ENCODE peak calls at places on chromosomes 12 and 14, in seven cellular contexts. One of them, this sample, is unnamed.

GRCh38 chr12:16036073-16036472 is 124.9 kb downstream of the DERA start:
- DNase-seq in hepatocyte: no peak
- DNase-seq in endothelial cell of umbilical vein: no peak
- DNase-seq in GM12878: no peak
- DNase-seq in SK-N-SH: no peak
- DNase-seq in PC-9: no peak
- DNase-seq in DND-41: no peak
- DNase-seq in this sample: no peak

GRCh38 chr14:77641534-77642341 is 25.3 kb upstream of the SPTLC2 start:
- DNase-seq in GM12878: peak; percentile 16
- DNase-seq in PC-9: peak; percentile 77
- DNase-seq in DND-41: no peak
- DNase-seq in SK-N-SH: no peak
- DNase-seq in endothelial cell of umbilical vein: peak; percentile 82
- DNase-seq in hepatocyte: no peak
- DNase-seq in this sample: peak; percentile 48

GRCh38 chr14:101188571-101188915 is 285.0 kb upstream of the RTL1 start:
- DNase-seq in PC-9: no peak
- DNase-seq in hepatocyte: no peak
- DNase-seq in GM12878: no peak
- DNase-seq in SK-N-SH: peak; percentile 4
- DNase-seq in endothelial cell of umbilical vein: no peak
- DNase-seq in DND-41: no peak
- DNase-seq in this sample: no peak

GRCh38 chr14:64569108-64570045 is 19.6 kb downstream of the PPP1R36 start:
- DNase-seq in SK-N-SH: no peak
- DNase-seq in DND-41: no peak
- DNase-seq in PC-9: peak; percentile 77
- DNase-seq in hepatocyte: peak; percentile 55
- DNase-seq in endothelial cell of umbilical vein: peak; percentile 91
- DNase-seq in GM12878: no peak
- DNase-seq in this sample: no peak

GRCh38 chr12:11648514-11649412 is 711 bp upstream of the ETV6 start:
- DNase-seq in DND-41: peak; percentile 80
- DNase-seq in SK-N-SH: peak; percentile 84
- DNase-seq in PC-9: peak; percentile 83
- DNase-seq in hepatocyte: peak; percentile 83
- DNase-seq in endothelial cell of umbilical vein: peak; percentile 89
- DNase-seq in GM12878: peak; percentile 64
- DNase-seq in this sample: peak; percentile 81

GRCh38 chr12:119338593-119339363 is 4.2 kb downstream of the CCDC60 start:
- DNase-seq in endothelial cell of umbilical vein: no peak
- DNase-seq in DND-41: no peak
- DNase-seq in PC-9: no peak
- DNase-seq in hepatocyte: no peak
- DNase-seq in SK-N-SH: no peak
- DNase-seq in GM12878: no peak
- DNase-seq in this sample: no peak

GRCh38 chr14:51507556-51508511 is 143.9 kb upstream of the FRMD6 start:
- DNase-seq in hepatocyte: peak; percentile 54
- DNase-seq in DND-41: no peak
- DNase-seq in endothelial cell of umbilical vein: peak; percentile 78
- DNase-seq in SK-N-SH: peak; percentile 68
- DNase-seq in GM12878: no peak
- DNase-seq in PC-9: no peak
- DNase-seq in this sample: no peak

GRCh38 chr12:16583991-16584745 is 21.8 kb downstream of the LMO3 start:
- DNase-seq in GM12878: no peak
- DNase-seq in hepatocyte: no peak
- DNase-seq in DND-41: no peak
- DNase-seq in endothelial cell of umbilical vein: no peak
- DNase-seq in SK-N-SH: no peak
- DNase-seq in PC-9: no peak
- DNase-seq in this sample: no peak

GRCh38 chr12:62717636-62718035 is 217.3 kb downstream of the PPM1H start:
- DNase-seq in hepatocyte: no peak
- DNase-seq in PC-9: no peak
- DNase-seq in endothelial cell of umbilical vein: no peak
- DNase-seq in DND-41: no peak
- DNase-seq in SK-N-SH: no peak
- DNase-seq in GM12878: no peak
- DNase-seq in this sample: no peak

GRCh38 chr14:33857650-33858049 is 93.2 kb downstream of the EGLN3 start:
- DNase-seq in GM12878: no peak
- DNase-seq in endothelial cell of umbilical vein: no peak
- DNase-seq in SK-N-SH: no peak
- DNase-seq in DND-41: no peak
- DNase-seq in PC-9: no peak
- DNase-seq in hepatocyte: no peak
- DNase-seq in this sample: no peak

GRCh38 chr12:56231184-56231582 is 1.3 kb downstream of the SLC39A5 start:
- DNase-seq in DND-41: no peak
- DNase-seq in hepatocyte: no peak
- DNase-seq in endothelial cell of umbilical vein: no peak
- DNase-seq in GM12878: no peak
- DNase-seq in SK-N-SH: no peak
- DNase-seq in PC-9: no peak
- DNase-seq in this sample: no peak

DNA sequence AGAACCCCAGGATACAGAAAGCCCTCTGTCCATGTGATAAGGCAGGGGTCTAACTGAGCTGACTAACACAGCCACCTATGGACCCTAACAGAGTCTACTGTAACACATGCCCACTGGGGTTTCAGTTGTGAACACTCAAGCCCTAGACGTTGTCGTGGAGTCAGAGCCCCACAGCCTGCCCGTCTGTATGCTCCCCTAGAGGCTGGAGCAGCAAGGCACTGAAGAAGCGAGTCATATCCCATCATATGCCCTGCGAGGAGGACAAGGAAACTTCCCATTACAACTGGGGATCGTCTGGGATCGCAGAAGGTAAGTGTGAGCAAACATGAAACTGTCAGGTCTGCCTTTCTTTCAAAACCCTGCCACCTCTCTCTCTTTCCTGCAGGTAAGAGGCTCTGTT is 138.1 kb downstream of the GPR65 start:
- DNase-seq in endothelial cell of umbilical vein: no peak
- DNase-seq in SK-N-SH: no peak
- DNase-seq in GM12878: no peak
- DNase-seq in hepatocyte: peak; percentile 25
- DNase-seq in DND-41: no peak
- DNase-seq in PC-9: no peak
- DNase-seq in this sample: no peak
- H3K79me2 ChIP-seq in endothelial cell of umbilical vein: no peaks in the 10 kb centered on the region
- H3K79me2 ChIP-seq in SK-N-SH: no peaks in the 10 kb centered on the region
- H3K79me2 ChIP-seq in GM12878: no peaks in the 10 kb centered on the region
- H3K79me2 ChIP-seq in hepatocyte: no peaks in the 10 kb centered on the region
- H3K79me2 ChIP-seq in DND-41: no peaks in the 10 kb centered on the region
- H3K79me2 ChIP-seq in PC-9: no peaks in the 10 kb centered on the region
- H3K79me2 ChIP-seq in this sample: no peaks in the 10 kb centered on the region

DNA sequence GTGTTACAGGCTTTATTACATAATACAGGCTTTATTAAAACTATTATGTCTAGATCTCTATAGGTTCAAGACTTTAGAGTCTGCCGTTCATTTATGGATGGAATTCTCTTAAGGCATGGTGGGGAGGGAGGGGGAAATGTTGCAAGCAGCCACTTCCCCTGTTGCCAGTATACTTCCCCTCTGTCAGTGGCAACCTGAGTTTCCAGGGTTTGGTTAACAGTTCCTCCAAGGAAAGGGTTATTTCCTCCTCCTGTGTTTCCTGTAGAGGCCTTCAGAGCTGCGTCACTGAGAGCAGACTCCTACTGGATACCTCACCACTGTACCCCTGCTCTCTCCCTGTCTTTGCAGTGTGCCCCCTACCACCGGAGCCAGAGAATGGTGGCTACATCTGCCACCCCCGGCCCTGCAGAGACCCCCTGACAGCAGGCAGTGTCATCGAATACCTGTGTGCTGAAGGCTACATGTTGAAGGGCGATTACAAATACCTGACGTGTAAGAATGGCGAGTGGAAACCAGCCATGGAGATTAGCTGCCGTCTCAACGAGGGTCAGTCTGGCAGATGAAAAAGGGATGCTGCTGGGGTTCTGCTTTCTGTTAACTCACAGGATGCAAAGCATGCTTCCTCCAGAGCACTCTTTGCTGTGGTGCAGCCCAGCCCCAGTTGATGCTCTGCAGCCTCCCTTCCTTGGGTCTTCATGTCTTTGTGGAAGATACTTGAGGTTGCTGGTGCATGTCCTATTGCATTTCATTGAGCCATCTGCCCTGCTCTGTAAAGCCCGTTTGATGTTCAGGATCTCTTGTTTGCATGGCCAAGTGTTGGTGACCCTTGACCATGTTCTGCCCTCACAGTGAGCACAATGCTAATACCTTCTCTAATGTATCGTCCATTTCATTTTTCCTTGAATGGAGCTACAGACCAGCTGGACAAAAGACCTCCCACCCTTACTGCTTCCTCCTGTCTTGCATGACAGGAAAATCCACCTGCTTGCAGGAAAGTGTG is 63.6 kb upstream of the SRSF5 start:
- DNase-seq in DND-41: no peak
- DNase-seq in SK-N-SH: no peak
- DNase-seq in PC-9: no peak
- DNase-seq in GM12878: no peak
- DNase-seq in endothelial cell of umbilical vein: no peak
- DNase-seq in hepatocyte: no peak
- DNase-seq in this sample: no peak
- H3K79me2 ChIP-seq in DND-41: no peaks in the 10 kb centered on the region
- H3K79me2 ChIP-seq in SK-N-SH: no peaks in the 10 kb centered on the region
- H3K79me2 ChIP-seq in PC-9: no peaks in the 10 kb centered on the region
- H3K79me2 ChIP-seq in GM12878: peaks cover 48% of the 10 kb centered on the region
- H3K79me2 ChIP-seq in endothelial cell of umbilical vein: no peaks in the 10 kb centered on the region
- H3K79me2 ChIP-seq in hepatocyte: peaks cover 57% of the 10 kb centered on the region
- H3K79me2 ChIP-seq in this sample: peaks cover 37% of the 10 kb centered on the region

DNA sequence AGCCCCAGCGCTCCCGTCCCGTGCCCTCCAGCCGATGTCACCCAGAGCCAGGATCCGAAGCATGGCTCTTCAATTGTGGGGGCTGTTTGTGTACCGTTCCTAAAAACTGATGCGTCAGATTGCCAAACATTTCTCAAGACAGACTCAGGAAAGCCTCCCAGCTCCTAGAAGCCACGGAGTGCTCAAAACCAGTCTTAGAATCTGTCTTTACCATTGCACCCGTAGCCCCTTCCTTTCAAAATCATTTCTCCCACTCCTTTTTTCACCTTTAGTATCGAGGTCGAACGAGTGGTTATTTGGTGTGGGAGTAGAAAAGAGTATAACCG is 557 bp downstream of the STK38L start:
- DNase-seq in hepatocyte: no peak
- DNase-seq in SK-N-SH: no peak
- DNase-seq in GM12878: no peak
- DNase-seq in PC-9: no peak
- DNase-seq in DND-41: no peak
- DNase-seq in endothelial cell of umbilical vein: peak; percentile 47
- DNase-seq in this sample: no peak
- H3K79me2 ChIP-seq in hepatocyte: peaks cover 46% of the 10 kb centered on the region
- H3K79me2 ChIP-seq in SK-N-SH: peaks cover 49% of the 10 kb centered on the region
- H3K79me2 ChIP-seq in GM12878: peaks cover 55% of the 10 kb centered on the region
- H3K79me2 ChIP-seq in PC-9: peaks cover 45% of the 10 kb centered on the region
- H3K79me2 ChIP-seq in DND-41: peaks cover 5% of the 10 kb centered on the region
- H3K79me2 ChIP-seq in endothelial cell of umbilical vein: peaks cover 36% of the 10 kb centered on the region
- H3K79me2 ChIP-seq in this sample: peaks cover 55% of the 10 kb centered on the region

GRCh38 chr12:4290011-4290790 is 16.6 kb downstream of the CCND2 start:
- DNase-seq in endothelial cell of umbilical vein: no peak
- DNase-seq in GM12878: no peak
- DNase-seq in SK-N-SH: no peak
- DNase-seq in DND-41: no peak
- DNase-seq in hepatocyte: no peak
- DNase-seq in PC-9: no peak
- DNase-seq in this sample: no peak
- H3K79me2 ChIP-seq in endothelial cell of umbilical vein: no peaks in the 10 kb centered on the region
- H3K79me2 ChIP-seq in GM12878: peaks cover 61% of the 10 kb centered on the region
- H3K79me2 ChIP-seq in SK-N-SH: no peaks in the 10 kb centered on the region
- H3K79me2 ChIP-seq in DND-41: no peaks in the 10 kb centered on the region
- H3K79me2 ChIP-seq in hepatocyte: peaks cover 97% of the 10 kb centered on the region
- H3K79me2 ChIP-seq in PC-9: no peaks in the 10 kb centered on the region
- H3K79me2 ChIP-seq in this sample: peaks cover 100% of the 10 kb centered on the region